ENCODE peak calls at places on chromosomes 5 and 9, in seven cellular contexts. One of them, this sample, is unnamed.

GRCh38 chr9:98341157-98342102 is 86.0 kb upstream of the TBC1D2 start:
- DNase-seq in AG10803: no peak
- DNase-seq in brain microvascular endothelial cell: no peak
- DNase-seq in gastrocnemius medialis: no peak
- DNase-seq in endodermal cell: no peak
- DNase-seq in astrocyte: no peak
- DNase-seq in cardiac muscle cell: no peak
- DNase-seq in this sample: no peak

GRCh38 chr9:138072161-138072842 is 194.7 kb downstream of the CACNA1B start:
- DNase-seq in AG10803: no peak
- DNase-seq in brain microvascular endothelial cell: no peak
- DNase-seq in gastrocnemius medialis: no peak
- DNase-seq in endodermal cell: peak
- DNase-seq in astrocyte: no peak
- DNase-seq in cardiac muscle cell: no peak
- DNase-seq in this sample: no peak

GRCh38 chr9:111944467-111944866 is 47.9 kb downstream of the UGCG start:
- DNase-seq in AG10803: peak
- DNase-seq in brain microvascular endothelial cell: peak
- DNase-seq in gastrocnemius medialis: no peak
- DNase-seq in endodermal cell: no peak
- DNase-seq in astrocyte: no peak
- DNase-seq in cardiac muscle cell: peak
- DNase-seq in this sample: peak

GRCh38 chr9:4798281-4798680 is 5.5 kb downstream of the RCL1 start:
- DNase-seq in AG10803: no peak
- DNase-seq in brain microvascular endothelial cell: no peak
- DNase-seq in gastrocnemius medialis: no peak
- DNase-seq in endodermal cell: no peak
- DNase-seq in astrocyte: no peak
- DNase-seq in cardiac muscle cell: no peak
- DNase-seq in this sample: peak

GRCh38 chr5:137037848-137038247 is 461.3 kb downstream of the SPOCK1 start:
- DNase-seq in AG10803: no peak
- DNase-seq in brain microvascular endothelial cell: no peak
- DNase-seq in gastrocnemius medialis: no peak
- DNase-seq in endodermal cell: peak
- DNase-seq in astrocyte: no peak
- DNase-seq in cardiac muscle cell: no peak
- DNase-seq in this sample: no peak

GRCh38 chr5:61623401-61624069 is 291.5 kb downstream of the ZSWIM6 start:
- DNase-seq in AG10803: peak
- DNase-seq in brain microvascular endothelial cell: peak
- DNase-seq in gastrocnemius medialis: no peak
- DNase-seq in endodermal cell: peak
- DNase-seq in astrocyte: peak
- DNase-seq in cardiac muscle cell: no peak
- DNase-seq in this sample: no peak

GRCh38 chr5:119074419-119074818 is 3.5 kb downstream of the DMXL1 start:
- DNase-seq in AG10803: no peak
- DNase-seq in brain microvascular endothelial cell: no peak
- DNase-seq in gastrocnemius medialis: no peak
- DNase-seq in endodermal cell: no peak
- DNase-seq in astrocyte: no peak
- DNase-seq in cardiac muscle cell: no peak
- DNase-seq in this sample: no peak

GRCh38 chr5:139655727-139656271 is 7.7 kb downstream of the CXXC5 start:
- DNase-seq in AG10803: peak
- DNase-seq in brain microvascular endothelial cell: no peak
- DNase-seq in gastrocnemius medialis: no peak
- DNase-seq in endodermal cell: no peak
- DNase-seq in astrocyte: no peak
- DNase-seq in cardiac muscle cell: no peak
- DNase-seq in this sample: peak

GRCh38 chr9:74848150-74848525 is 39.6 kb downstream of the TRPM6 start:
- DNase-seq in AG10803: no peak
- DNase-seq in brain microvascular endothelial cell: no peak
- DNase-seq in gastrocnemius medialis: no peak
- DNase-seq in endodermal cell: no peak
- DNase-seq in astrocyte: no peak
- DNase-seq in cardiac muscle cell: no peak
- DNase-seq in this sample: no peak

GRCh38 chr9:99030082-99030481 is 74.8 kb upstream of the TGFBR1 start:
- DNase-seq in AG10803: peak
- DNase-seq in brain microvascular endothelial cell: peak
- DNase-seq in gastrocnemius medialis: no peak
- DNase-seq in endodermal cell: no peak
- DNase-seq in astrocyte: peak
- DNase-seq in cardiac muscle cell: peak
- DNase-seq in this sample: peak

GRCh38 chr5:40495172-40495699 is 184.5 kb upstream of the PTGER4 start:
- DNase-seq in AG10803: no peak
- DNase-seq in brain microvascular endothelial cell: no peak
- DNase-seq in gastrocnemius medialis: no peak
- DNase-seq in endodermal cell: no peak
- DNase-seq in astrocyte: no peak
- DNase-seq in cardiac muscle cell: no peak
- DNase-seq in this sample: no peak

GRCh38 chr5:14749579-14750091 is 85.1 kb downstream of the OTULIN start:
- DNase-seq in AG10803: peak
- DNase-seq in brain microvascular endothelial cell: no peak
- DNase-seq in gastrocnemius medialis: no peak
- DNase-seq in endodermal cell: no peak
- DNase-seq in astrocyte: peak
- DNase-seq in cardiac muscle cell: no peak
- DNase-seq in this sample: no peak

GRCh38 chr9:23319092-23319491 is 506.9 kb downstream of the ELAVL2 start:
- DNase-seq in AG10803: no peak
- DNase-seq in brain microvascular endothelial cell: no peak
- DNase-seq in gastrocnemius medialis: no peak
- DNase-seq in endodermal cell: no peak
- DNase-seq in astrocyte: no peak
- DNase-seq in cardiac muscle cell: no peak
- DNase-seq in this sample: no peak

GRCh38 chr5:123485275-123485674 is 26.7 kb upstream of the CSNK1G3 start:
- DNase-seq in AG10803: no peak
- DNase-seq in brain microvascular endothelial cell: no peak
- DNase-seq in gastrocnemius medialis: no peak
- DNase-seq in endodermal cell: no peak
- DNase-seq in astrocyte: no peak
- DNase-seq in cardiac muscle cell: no peak
- DNase-seq in this sample: no peak

GRCh38 chr5:92409131-92409530 is 1026.0 kb upstream of the ARRDC3 start:
- DNase-seq in AG10803: peak
- DNase-seq in brain microvascular endothelial cell: no peak
- DNase-seq in gastrocnemius medialis: no peak
- DNase-seq in endodermal cell: no peak
- DNase-seq in astrocyte: no peak
- DNase-seq in cardiac muscle cell: peak
- DNase-seq in this sample: peak

GRCh38 chr9:87500491-87500890 is 2.8 kb downstream of the DAPK1 start:
- DNase-seq in AG10803: no peak
- DNase-seq in brain microvascular endothelial cell: no peak
- DNase-seq in gastrocnemius medialis: no peak
- DNase-seq in endodermal cell: no peak
- DNase-seq in astrocyte: no peak
- DNase-seq in cardiac muscle cell: no peak
- DNase-seq in this sample: peak
- TF ChIP-seq CTCF in AG10803: no peak
- TF ChIP-seq CTCF in brain microvascular endothelial cell: peak
- TF ChIP-seq CTCF in gastrocnemius medialis: no peak
- TF ChIP-seq CTCF in endodermal cell: peak
- TF ChIP-seq CTCF in astrocyte: no peak
- TF ChIP-seq CTCF in cardiac muscle cell: peak
- TF ChIP-seq CTCF in this sample: no peak

GRCh38 chr5:51388488-51389325 is 5.5 kb downstream of the ISL1 start:
- DNase-seq in AG10803: no peak
- DNase-seq in brain microvascular endothelial cell: no peak
- DNase-seq in gastrocnemius medialis: no peak
- DNase-seq in endodermal cell: no peak
- DNase-seq in astrocyte: no peak
- DNase-seq in cardiac muscle cell: no peak
- DNase-seq in this sample: no peak

GRCh38 chr5:51387854-51388320 is 4.6 kb downstream of the ISL1 start:
- DNase-seq in AG10803: no peak
- DNase-seq in brain microvascular endothelial cell: no peak
- DNase-seq in gastrocnemius medialis: no peak
- DNase-seq in endodermal cell: peak
- DNase-seq in astrocyte: no peak
- DNase-seq in cardiac muscle cell: no peak
- DNase-seq in this sample: no peak

GRCh38 chr5:51391175-51391574 is 7.9 kb downstream of the ISL1 start:
- DNase-seq in AG10803: no peak
- DNase-seq in brain microvascular endothelial cell: no peak
- DNase-seq in gastrocnemius medialis: no peak
- DNase-seq in endodermal cell: peak
- DNase-seq in astrocyte: no peak
- DNase-seq in cardiac muscle cell: no peak
- DNase-seq in this sample: no peak

GRCh38 chr5:51389582-51390463 is 6.6 kb downstream of the ISL1 start:
- DNase-seq in AG10803: no peak
- DNase-seq in brain microvascular endothelial cell: no peak
- DNase-seq in gastrocnemius medialis: no peak
- DNase-seq in endodermal cell: peak
- DNase-seq in astrocyte: no peak
- DNase-seq in cardiac muscle cell: no peak
- DNase-seq in this sample: no peak

GRCh38 chr5:51389326-51389581 is 6.0 kb downstream of the ISL1 start:
- DNase-seq in AG10803: no peak
- DNase-seq in brain microvascular endothelial cell: no peak
- DNase-seq in gastrocnemius medialis: no peak
- DNase-seq in endodermal cell: no peak
- DNase-seq in astrocyte: no peak
- DNase-seq in cardiac muscle cell: no peak
- DNase-seq in this sample: no peak
- H3K4me3 ChIP-seq in AG10803: no peak
- H3K4me3 ChIP-seq in brain microvascular endothelial cell: no peak
- H3K4me3 ChIP-seq in gastrocnemius medialis: no peak
- H3K4me3 ChIP-seq in endodermal cell: peak
- H3K4me3 ChIP-seq in astrocyte: no peak
- H3K4me3 ChIP-seq in cardiac muscle cell: peak
- H3K4me3 ChIP-seq in this sample: no peak

DNA sequence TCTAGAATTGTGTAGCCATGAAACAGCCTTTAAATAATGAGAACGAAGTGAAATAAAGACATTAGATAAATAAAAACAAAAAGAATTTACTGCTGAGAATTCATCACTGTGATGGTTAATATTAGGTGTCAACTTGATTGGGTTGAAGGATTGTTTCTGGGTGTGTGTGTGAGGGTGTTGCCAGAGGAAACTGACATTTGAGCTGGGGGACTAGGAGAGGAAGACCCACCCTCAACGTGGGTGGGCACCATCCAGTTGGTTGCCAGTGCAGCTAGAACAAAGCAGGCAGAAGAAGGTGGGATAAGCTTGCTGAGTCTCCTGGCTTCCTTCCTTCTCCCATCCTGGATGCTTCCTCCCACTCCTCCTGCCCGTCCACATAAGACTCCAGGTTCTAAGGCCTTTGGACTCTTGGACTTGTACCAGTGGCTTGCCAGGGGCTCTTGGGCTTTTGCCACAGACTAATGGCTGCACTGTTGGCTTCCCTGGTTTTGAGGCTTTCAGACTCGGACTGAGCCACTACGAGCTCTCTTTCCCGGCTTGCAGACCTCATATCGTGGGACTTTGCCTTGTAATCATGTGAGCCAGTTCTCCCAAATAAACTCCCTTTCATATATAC is 43.7 kb upstream of the ABL1 start:
- DNase-seq in AG10803: no peak
- DNase-seq in brain microvascular endothelial cell: no peak
- DNase-seq in gastrocnemius medialis: no peak
- DNase-seq in endodermal cell: no peak
- DNase-seq in astrocyte: no peak
- DNase-seq in cardiac muscle cell: no peak
- DNase-seq in this sample: no peak
- TF ChIP-seq CTCF in AG10803: no peak
- TF ChIP-seq CTCF in brain microvascular endothelial cell: no peak
- TF ChIP-seq CTCF in gastrocnemius medialis: no peak
- TF ChIP-seq CTCF in endodermal cell: no peak
- TF ChIP-seq CTCF in astrocyte: no peak
- TF ChIP-seq CTCF in cardiac muscle cell: no peak
- TF ChIP-seq CTCF in this sample: no peak

GRCh38 chr5:71786337-71787060 is 67.4 kb downstream of the CARTPT start:
- DNase-seq in AG10803: no peak
- DNase-seq in brain microvascular endothelial cell: no peak
- DNase-seq in gastrocnemius medialis: no peak
- DNase-seq in endodermal cell: no peak
- DNase-seq in astrocyte: no peak
- DNase-seq in cardiac muscle cell: peak
- DNase-seq in this sample: no peak

GRCh38 chr5:71782393-71782770 is 63.3 kb downstream of the CARTPT start:
- DNase-seq in AG10803: no peak
- DNase-seq in brain microvascular endothelial cell: no peak
- DNase-seq in gastrocnemius medialis: no peak
- DNase-seq in endodermal cell: no peak
- DNase-seq in astrocyte: no peak
- DNase-seq in cardiac muscle cell: no peak
- DNase-seq in this sample: no peak

GRCh38 chr5:71780597-71780996 is 61.5 kb downstream of the CARTPT start:
- DNase-seq in AG10803: no peak
- DNase-seq in brain microvascular endothelial cell: no peak
- DNase-seq in gastrocnemius medialis: no peak
- DNase-seq in endodermal cell: no peak
- DNase-seq in astrocyte: no peak
- DNase-seq in cardiac muscle cell: no peak
- DNase-seq in this sample: no peak

GRCh38 chr5:71783891-71784290 is 64.8 kb downstream of the CARTPT start:
- DNase-seq in AG10803: no peak
- DNase-seq in brain microvascular endothelial cell: no peak
- DNase-seq in gastrocnemius medialis: no peak
- DNase-seq in endodermal cell: no peak
- DNase-seq in astrocyte: no peak
- DNase-seq in cardiac muscle cell: no peak
- DNase-seq in this sample: no peak

GRCh38 chr5:71782771-71783770 is 64.0 kb downstream of the CARTPT start:
- DNase-seq in AG10803: peak
- DNase-seq in brain microvascular endothelial cell: peak
- DNase-seq in gastrocnemius medialis: peak
- DNase-seq in endodermal cell: peak
- DNase-seq in astrocyte: peak
- DNase-seq in cardiac muscle cell: peak
- DNase-seq in this sample: peak
- H3K4me3 ChIP-seq in AG10803: peak
- H3K4me3 ChIP-seq in brain microvascular endothelial cell: peak
- H3K4me3 ChIP-seq in gastrocnemius medialis: no peak
- H3K4me3 ChIP-seq in endodermal cell: no peak
- H3K4me3 ChIP-seq in astrocyte: peak
- H3K4me3 ChIP-seq in cardiac muscle cell: no peak
- H3K4me3 ChIP-seq in this sample: peak

DNA sequence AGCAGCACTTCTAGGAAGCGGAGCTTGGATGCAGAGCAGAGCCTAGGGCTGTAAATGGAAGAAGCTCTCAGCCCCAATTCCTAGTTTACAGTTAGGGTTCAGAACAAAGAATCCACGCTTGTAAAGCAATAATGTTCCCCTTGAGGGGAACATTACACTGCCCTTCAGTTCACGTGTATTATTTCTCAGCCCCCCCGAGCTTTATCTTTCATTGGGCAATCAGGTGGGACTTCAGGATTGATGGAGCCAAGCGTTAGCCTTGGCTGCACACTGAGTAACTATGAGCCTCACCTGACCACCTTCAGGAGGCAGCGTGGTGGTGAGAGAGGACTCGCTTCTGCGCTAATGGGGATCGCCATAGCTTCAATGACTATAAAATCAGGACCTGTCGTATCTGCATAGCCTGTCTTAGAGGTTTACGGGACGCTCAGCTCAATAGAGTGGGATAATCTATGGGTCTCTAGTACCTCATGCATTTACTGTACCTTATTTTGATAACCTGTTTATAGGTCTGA is 157.0 kb upstream of the RASEF start:
- DNase-seq in AG10803: no peak
- DNase-seq in brain microvascular endothelial cell: no peak
- DNase-seq in gastrocnemius medialis: no peak
- DNase-seq in endodermal cell: no peak
- DNase-seq in astrocyte: no peak
- DNase-seq in cardiac muscle cell: no peak
- DNase-seq in this sample: no peak
- TF ChIP-seq CTCF in AG10803: no peak
- TF ChIP-seq CTCF in brain microvascular endothelial cell: no peak
- TF ChIP-seq CTCF in gastrocnemius medialis: peak
- TF ChIP-seq CTCF in endodermal cell: no peak
- TF ChIP-seq CTCF in astrocyte: no peak
- TF ChIP-seq CTCF in cardiac muscle cell: no peak
- TF ChIP-seq CTCF in this sample: no peak